ENCODE peak calls at places on chromosomes 1 and 21, in seven cellular contexts. One of them, this sample, is unnamed.

GRCh38 chr1:224340711-224341384 is 10.9 kb upstream of the NVL start:
- DNase-seq in neuronal stem cell: no peak
- DNase-seq in ecto neural progenitor cell: peak
- DNase-seq in AG08395: no peak
- DNase-seq in EL: peak
- DNase-seq in Right ventricle myocardium inferior: no peak
- DNase-seq in GM12865: peak
- DNase-seq in this sample: no peak

GRCh38 chr1:114196992-114197907 is 43.6 kb upstream of the SYT6 start:
- DNase-seq in ecto neural progenitor cell: no peak
- DNase-seq in EL: no peak
- DNase-seq in AG08395: no peak
- DNase-seq in Right ventricle myocardium inferior: no peak
- DNase-seq in GM12865: no peak
- DNase-seq in neuronal stem cell: no peak
- DNase-seq in this sample: no peak

GRCh38 chr1:241799414-241799813 is 48.6 kb upstream of the EXO1 start:
- DNase-seq in EL: peak
- DNase-seq in AG08395: no peak
- DNase-seq in ecto neural progenitor cell: no peak
- DNase-seq in Right ventricle myocardium inferior: no peak
- DNase-seq in neuronal stem cell: no peak
- DNase-seq in GM12865: no peak
- DNase-seq in this sample: peak

GRCh38 chr21:41923641-41924342 is 30.0 kb downstream of the C2CD2 start:
- DNase-seq in AG08395: peak
- DNase-seq in neuronal stem cell: no peak
- DNase-seq in Right ventricle myocardium inferior: no peak
- DNase-seq in EL: no peak
- DNase-seq in ecto neural progenitor cell: no peak
- DNase-seq in GM12865: no peak
- DNase-seq in this sample: no peak

GRCh38 chr1:18970358-18970757 is 13.9 kb upstream of the IFFO2 start:
- DNase-seq in AG08395: no peak
- DNase-seq in Right ventricle myocardium inferior: no peak
- DNase-seq in EL: no peak
- DNase-seq in neuronal stem cell: no peak
- DNase-seq in ecto neural progenitor cell: no peak
- DNase-seq in GM12865: no peak
- DNase-seq in this sample: no peak

GRCh38 chr21:44531606-44532128 is 8.3 kb downstream of the KRTAP10-1 start:
- DNase-seq in neuronal stem cell: no peak
- DNase-seq in AG08395: no peak
- DNase-seq in EL: no peak
- DNase-seq in Right ventricle myocardium inferior: no peak
- DNase-seq in GM12865: no peak
- DNase-seq in ecto neural progenitor cell: no peak
- DNase-seq in this sample: no peak

GRCh38 chr1:64743954-64744491 is 852 bp upstream of the RAVER2 start:
- DNase-seq in Right ventricle myocardium inferior: peak
- DNase-seq in AG08395: no peak
- DNase-seq in GM12865: no peak
- DNase-seq in EL: no peak
- DNase-seq in neuronal stem cell: no peak
- DNase-seq in ecto neural progenitor cell: no peak
- DNase-seq in this sample: no peak

GRCh38 chr1:178538192-178538916 is 25.4 kb downstream of the TEX35 start:
- DNase-seq in AG08395: peak
- DNase-seq in neuronal stem cell: no peak
- DNase-seq in Right ventricle myocardium inferior: no peak
- DNase-seq in GM12865: no peak
- DNase-seq in EL: peak
- DNase-seq in ecto neural progenitor cell: no peak
- DNase-seq in this sample: peak

GRCh38 chr1:6313382-6314265 is 52.7 kb upstream of the GPR153 start:
- DNase-seq in GM12865: no peak
- DNase-seq in Right ventricle myocardium inferior: no peak
- DNase-seq in AG08395: no peak
- DNase-seq in neuronal stem cell: no peak
- DNase-seq in ecto neural progenitor cell: no peak
- DNase-seq in EL: no peak
- DNase-seq in this sample: no peak

GRCh38 chr1:239912471-239912870 is 179.2 kb upstream of the FMN2 start:
- DNase-seq in AG08395: peak
- DNase-seq in Right ventricle myocardium inferior: no peak
- DNase-seq in neuronal stem cell: no peak
- DNase-seq in ecto neural progenitor cell: no peak
- DNase-seq in GM12865: no peak
- DNase-seq in EL: peak
- DNase-seq in this sample: no peak

GRCh38 chr1:4267381-4268261 is 367.5 kb upstream of the C1orf174 start:
- DNase-seq in AG08395: no peak
- DNase-seq in ecto neural progenitor cell: no peak
- DNase-seq in GM12865: peak
- DNase-seq in neuronal stem cell: no peak
- DNase-seq in Right ventricle myocardium inferior: no peak
- DNase-seq in EL: no peak
- DNase-seq in this sample: no peak

GRCh38 chr1:192709544-192709943 is 73.6 kb downstream of the RGS13 start:
- DNase-seq in AG08395: no peak
- DNase-seq in ecto neural progenitor cell: peak
- DNase-seq in Right ventricle myocardium inferior: no peak
- DNase-seq in EL: peak
- DNase-seq in neuronal stem cell: peak
- DNase-seq in GM12865: no peak
- DNase-seq in this sample: no peak

GRCh38 chr1:227886993-227887696 is 60.6 kb downstream of the WNT9A start:
- DNase-seq in neuronal stem cell: peak
- DNase-seq in AG08395: peak
- DNase-seq in Right ventricle myocardium inferior: peak
- DNase-seq in EL: peak
- DNase-seq in ecto neural progenitor cell: peak
- DNase-seq in GM12865: no peak
- DNase-seq in this sample: peak

GRCh38 chr1:73564294-73564693 is 633.7 kb downstream of the LRRIQ3 start:
- DNase-seq in Right ventricle myocardium inferior: no peak
- DNase-seq in neuronal stem cell: no peak
- DNase-seq in GM12865: no peak
- DNase-seq in AG08395: no peak
- DNase-seq in ecto neural progenitor cell: no peak
- DNase-seq in EL: no peak
- DNase-seq in this sample: no peak

GRCh38 chr1:83909687-83910086 is 89.2 kb downstream of the TTLL7 start:
- DNase-seq in GM12865: no peak
- DNase-seq in EL: peak
- DNase-seq in neuronal stem cell: no peak
- DNase-seq in Right ventricle myocardium inferior: no peak
- DNase-seq in ecto neural progenitor cell: no peak
- DNase-seq in AG08395: no peak
- DNase-seq in this sample: no peak

GRCh38 chr1:232557661-232558260 is 72.2 kb downstream of the SIPA1L2 start:
- DNase-seq in EL: no peak
- DNase-seq in AG08395: no peak
- DNase-seq in neuronal stem cell: no peak
- DNase-seq in Right ventricle myocardium inferior: no peak
- DNase-seq in GM12865: no peak
- DNase-seq in ecto neural progenitor cell: no peak
- DNase-seq in this sample: no peak

GRCh38 chr1:112358798-112359408 is 37.1 kb upstream of the CTTNBP2NL start:
- DNase-seq in neuronal stem cell: no peak
- DNase-seq in AG08395: peak
- DNase-seq in Right ventricle myocardium inferior: peak
- DNase-seq in GM12865: peak
- DNase-seq in EL: peak
- DNase-seq in ecto neural progenitor cell: peak
- DNase-seq in this sample: peak

GRCh38 chr1:233638513-233638912 is 24.6 kb downstream of the KCNK1 start:
- DNase-seq in neuronal stem cell: no peak
- DNase-seq in ecto neural progenitor cell: no peak
- DNase-seq in GM12865: no peak
- DNase-seq in Right ventricle myocardium inferior: no peak
- DNase-seq in EL: no peak
- DNase-seq in AG08395: no peak
- DNase-seq in this sample: no peak

GRCh38 chr1:85027242-85027983 is 20.9 kb downstream of the MCOLN3 start:
- DNase-seq in EL: no peak
- DNase-seq in neuronal stem cell: no peak
- DNase-seq in AG08395: peak
- DNase-seq in GM12865: peak
- DNase-seq in ecto neural progenitor cell: no peak
- DNase-seq in Right ventricle myocardium inferior: no peak
- DNase-seq in this sample: peak

GRCh38 chr1:208917719-208918118 is 665.8 kb upstream of the CAMK1G start:
- DNase-seq in GM12865: no peak
- DNase-seq in Right ventricle myocardium inferior: no peak
- DNase-seq in EL: no peak
- DNase-seq in neuronal stem cell: no peak
- DNase-seq in AG08395: no peak
- DNase-seq in ecto neural progenitor cell: no peak
- DNase-seq in this sample: no peak

GRCh38 chr1:234745844-234746797 is 136.1 kb upstream of the IRF2BP2 start:
- DNase-seq in AG08395: peak
- DNase-seq in ecto neural progenitor cell: no peak
- DNase-seq in Right ventricle myocardium inferior: no peak
- DNase-seq in GM12865: no peak
- DNase-seq in neuronal stem cell: no peak
- DNase-seq in EL: peak
- DNase-seq in this sample: peak

GRCh38 chr1:15627343-15627988 is 10.2 kb downstream of the DDI2 start:
- DNase-seq in Right ventricle myocardium inferior: no peak
- DNase-seq in neuronal stem cell: no peak
- DNase-seq in AG08395: peak
- DNase-seq in EL: no peak
- DNase-seq in GM12865: peak
- DNase-seq in ecto neural progenitor cell: no peak
- DNase-seq in this sample: peak

GRCh38 chr1:60066001-60066400 is 7.6 kb downstream of the C1orf87 start:
- DNase-seq in Right ventricle myocardium inferior: no peak
- DNase-seq in ecto neural progenitor cell: no peak
- DNase-seq in AG08395: no peak
- DNase-seq in EL: peak
- DNase-seq in neuronal stem cell: no peak
- DNase-seq in GM12865: no peak
- DNase-seq in this sample: no peak

GRCh38 chr1:206420471-206420870 is 49.8 kb upstream of the IKBKE start:
- DNase-seq in neuronal stem cell: no peak
- DNase-seq in EL: peak
- DNase-seq in ecto neural progenitor cell: no peak
- DNase-seq in Right ventricle myocardium inferior: no peak
- DNase-seq in AG08395: peak
- DNase-seq in GM12865: no peak
- DNase-seq in this sample: no peak

GRCh38 chr1:100478816-100479215 is 59.1 kb upstream of the GPR88 start:
- DNase-seq in Right ventricle myocardium inferior: no peak
- DNase-seq in ecto neural progenitor cell: no peak
- DNase-seq in EL: no peak
- DNase-seq in GM12865: no peak
- DNase-seq in neuronal stem cell: no peak
- DNase-seq in AG08395: no peak
- DNase-seq in this sample: no peak

This sample was measured in mesenchymal stem cell.